ENCODE peak calls at places on chromosomes 7 and 10, in five cellular contexts. One of them, this sample, is unnamed.

GRCh38 chr10:122515022-122515424 is 45.5 kb upstream of the DMBT1 start:
- DNase-seq in activated CD8-positive, alpha-beta T cell treated with anti-CD3 and anti-CD28 coated beads, Interleukin-2, amount 10 ng/mL, durations not matched to agents 7 days and 5 days: no peak
- DNase-seq in cardiac muscle cell: no peak
- DNase-seq in stimulated activated CD8-positive, alpha-beta memory T cell treated with anti-CD3 and anti-CD28 coated beads, Interleukin-4, amount 100 ng/mL, for 48 hours: no peak
- DNase-seq in stimulated activated CD4-positive, alpha-beta T cell treated with anti-CD3 and anti-CD28 coated beads, Interleukin-2, amount 100 ng/mL, for 4 hours: no peak
- DNase-seq in this sample: no peak

GRCh38 chr10:76874151-76874550 is 763.5 kb downstream of the KCNMA1 start:
- DNase-seq in activated CD8-positive, alpha-beta T cell treated with anti-CD3 and anti-CD28 coated beads, Interleukin-2, amount 10 ng/mL, durations not matched to agents 7 days and 5 days: no peak
- DNase-seq in cardiac muscle cell: no peak
- DNase-seq in stimulated activated CD8-positive, alpha-beta memory T cell treated with anti-CD3 and anti-CD28 coated beads, Interleukin-4, amount 100 ng/mL, for 48 hours: no peak
- DNase-seq in stimulated activated CD4-positive, alpha-beta T cell treated with anti-CD3 and anti-CD28 coated beads, Interleukin-2, amount 100 ng/mL, for 4 hours: no peak
- DNase-seq in this sample: peak; percentile 70

GRCh38 chr10:88390041-88390440 is 193.1 kb downstream of the RNLS start:
- DNase-seq in activated CD8-positive, alpha-beta T cell treated with anti-CD3 and anti-CD28 coated beads, Interleukin-2, amount 10 ng/mL, durations not matched to agents 7 days and 5 days: no peak
- DNase-seq in cardiac muscle cell: no peak
- DNase-seq in stimulated activated CD8-positive, alpha-beta memory T cell treated with anti-CD3 and anti-CD28 coated beads, Interleukin-4, amount 100 ng/mL, for 48 hours: no peak
- DNase-seq in stimulated activated CD4-positive, alpha-beta T cell treated with anti-CD3 and anti-CD28 coated beads, Interleukin-2, amount 100 ng/mL, for 4 hours: no peak
- DNase-seq in this sample: no peak

GRCh38 chr10:7470371-7470770 is 59.5 kb upstream of the SFMBT2 start:
- DNase-seq in activated CD8-positive, alpha-beta T cell treated with anti-CD3 and anti-CD28 coated beads, Interleukin-2, amount 10 ng/mL, durations not matched to agents 7 days and 5 days: no peak
- DNase-seq in cardiac muscle cell: no peak
- DNase-seq in stimulated activated CD8-positive, alpha-beta memory T cell treated with anti-CD3 and anti-CD28 coated beads, Interleukin-4, amount 100 ng/mL, for 48 hours: no peak
- DNase-seq in stimulated activated CD4-positive, alpha-beta T cell treated with anti-CD3 and anti-CD28 coated beads, Interleukin-2, amount 100 ng/mL, for 4 hours: no peak
- DNase-seq in this sample: no peak

GRCh38 chr10:14466256-14466655 is 135.5 kb upstream of the FRMD4A start:
- DNase-seq in activated CD8-positive, alpha-beta T cell treated with anti-CD3 and anti-CD28 coated beads, Interleukin-2, amount 10 ng/mL, durations not matched to agents 7 days and 5 days: no peak
- DNase-seq in cardiac muscle cell: no peak
- DNase-seq in stimulated activated CD8-positive, alpha-beta memory T cell treated with anti-CD3 and anti-CD28 coated beads, Interleukin-4, amount 100 ng/mL, for 48 hours: no peak
- DNase-seq in stimulated activated CD4-positive, alpha-beta T cell treated with anti-CD3 and anti-CD28 coated beads, Interleukin-2, amount 100 ng/mL, for 4 hours: no peak
- DNase-seq in this sample: no peak

GRCh38 chr7:97064972-97065587 is 40.4 kb upstream of the DLX5 start:
- DNase-seq in activated CD8-positive, alpha-beta T cell treated with anti-CD3 and anti-CD28 coated beads, Interleukin-2, amount 10 ng/mL, durations not matched to agents 7 days and 5 days: peak; percentile 32
- DNase-seq in cardiac muscle cell: peak; percentile 69
- DNase-seq in stimulated activated CD8-positive, alpha-beta memory T cell treated with anti-CD3 and anti-CD28 coated beads, Interleukin-4, amount 100 ng/mL, for 48 hours: no peak
- DNase-seq in stimulated activated CD4-positive, alpha-beta T cell treated with anti-CD3 and anti-CD28 coated beads, Interleukin-2, amount 100 ng/mL, for 4 hours: no peak
- DNase-seq in this sample: no peak

GRCh38 chr10:48449501-48450232 is 143.2 kb downstream of the MAPK8 start:
- DNase-seq in activated CD8-positive, alpha-beta T cell treated with anti-CD3 and anti-CD28 coated beads, Interleukin-2, amount 10 ng/mL, durations not matched to agents 7 days and 5 days: no peak
- DNase-seq in cardiac muscle cell: no peak
- DNase-seq in stimulated activated CD8-positive, alpha-beta memory T cell treated with anti-CD3 and anti-CD28 coated beads, Interleukin-4, amount 100 ng/mL, for 48 hours: no peak
- DNase-seq in stimulated activated CD4-positive, alpha-beta T cell treated with anti-CD3 and anti-CD28 coated beads, Interleukin-2, amount 100 ng/mL, for 4 hours: no peak
- DNase-seq in this sample: no peak

GRCh38 chr10:88070080-88070880 is 206.9 kb downstream of the PTEN start:
- DNase-seq in activated CD8-positive, alpha-beta T cell treated with anti-CD3 and anti-CD28 coated beads, Interleukin-2, amount 10 ng/mL, durations not matched to agents 7 days and 5 days: no peak
- DNase-seq in cardiac muscle cell: no peak
- DNase-seq in stimulated activated CD8-positive, alpha-beta memory T cell treated with anti-CD3 and anti-CD28 coated beads, Interleukin-4, amount 100 ng/mL, for 48 hours: no peak
- DNase-seq in stimulated activated CD4-positive, alpha-beta T cell treated with anti-CD3 and anti-CD28 coated beads, Interleukin-2, amount 100 ng/mL, for 4 hours: no peak
- DNase-seq in this sample: no peak

GRCh38 chr7:106456339-106456738 is 171.6 kb upstream of the NAMPT start:
- DNase-seq in activated CD8-positive, alpha-beta T cell treated with anti-CD3 and anti-CD28 coated beads, Interleukin-2, amount 10 ng/mL, durations not matched to agents 7 days and 5 days: no peak
- DNase-seq in cardiac muscle cell: no peak
- DNase-seq in stimulated activated CD8-positive, alpha-beta memory T cell treated with anti-CD3 and anti-CD28 coated beads, Interleukin-4, amount 100 ng/mL, for 48 hours: no peak
- DNase-seq in stimulated activated CD4-positive, alpha-beta T cell treated with anti-CD3 and anti-CD28 coated beads, Interleukin-2, amount 100 ng/mL, for 4 hours: no peak
- DNase-seq in this sample: no peak

GRCh38 chr10:129465796-129466702 is 992 bp upstream of the MGMT start:
- DNase-seq in activated CD8-positive, alpha-beta T cell treated with anti-CD3 and anti-CD28 coated beads, Interleukin-2, amount 10 ng/mL, durations not matched to agents 7 days and 5 days: no peak
- DNase-seq in cardiac muscle cell: no peak
- DNase-seq in stimulated activated CD8-positive, alpha-beta memory T cell treated with anti-CD3 and anti-CD28 coated beads, Interleukin-4, amount 100 ng/mL, for 48 hours: peak; percentile 26
- DNase-seq in stimulated activated CD4-positive, alpha-beta T cell treated with anti-CD3 and anti-CD28 coated beads, Interleukin-2, amount 100 ng/mL, for 4 hours: no peak
- DNase-seq in this sample: no peak

GRCh38 chr10:84348431-84348830 is 20.0 kb downstream of the CCSER2 start:
- DNase-seq in activated CD8-positive, alpha-beta T cell treated with anti-CD3 and anti-CD28 coated beads, Interleukin-2, amount 10 ng/mL, durations not matched to agents 7 days and 5 days: no peak
- DNase-seq in cardiac muscle cell: no peak
- DNase-seq in stimulated activated CD8-positive, alpha-beta memory T cell treated with anti-CD3 and anti-CD28 coated beads, Interleukin-4, amount 100 ng/mL, for 48 hours: no peak
- DNase-seq in stimulated activated CD4-positive, alpha-beta T cell treated with anti-CD3 and anti-CD28 coated beads, Interleukin-2, amount 100 ng/mL, for 4 hours: no peak
- DNase-seq in this sample: no peak

GRCh38 chr10:20142311-20142710 is 326.1 kb downstream of the PLXDC2 start:
- DNase-seq in activated CD8-positive, alpha-beta T cell treated with anti-CD3 and anti-CD28 coated beads, Interleukin-2, amount 10 ng/mL, durations not matched to agents 7 days and 5 days: no peak
- DNase-seq in cardiac muscle cell: no peak
- DNase-seq in stimulated activated CD8-positive, alpha-beta memory T cell treated with anti-CD3 and anti-CD28 coated beads, Interleukin-4, amount 100 ng/mL, for 48 hours: no peak
- DNase-seq in stimulated activated CD4-positive, alpha-beta T cell treated with anti-CD3 and anti-CD28 coated beads, Interleukin-2, amount 100 ng/mL, for 4 hours: no peak
- DNase-seq in this sample: no peak

GRCh38 chr7:4798706-4799235 is 23.3 kb downstream of the AP5Z1 start:
- DNase-seq in activated CD8-positive, alpha-beta T cell treated with anti-CD3 and anti-CD28 coated beads, Interleukin-2, amount 10 ng/mL, durations not matched to agents 7 days and 5 days: no peak
- DNase-seq in cardiac muscle cell: no peak
- DNase-seq in stimulated activated CD8-positive, alpha-beta memory T cell treated with anti-CD3 and anti-CD28 coated beads, Interleukin-4, amount 100 ng/mL, for 48 hours: no peak
- DNase-seq in stimulated activated CD4-positive, alpha-beta T cell treated with anti-CD3 and anti-CD28 coated beads, Interleukin-2, amount 100 ng/mL, for 4 hours: no peak
- DNase-seq in this sample: no peak

GRCh38 chr10:18880530-18880929 is 168.1 kb upstream of the MALRD1 start:
- DNase-seq in activated CD8-positive, alpha-beta T cell treated with anti-CD3 and anti-CD28 coated beads, Interleukin-2, amount 10 ng/mL, durations not matched to agents 7 days and 5 days: no peak
- DNase-seq in cardiac muscle cell: no peak
- DNase-seq in stimulated activated CD8-positive, alpha-beta memory T cell treated with anti-CD3 and anti-CD28 coated beads, Interleukin-4, amount 100 ng/mL, for 48 hours: no peak
- DNase-seq in stimulated activated CD4-positive, alpha-beta T cell treated with anti-CD3 and anti-CD28 coated beads, Interleukin-2, amount 100 ng/mL, for 4 hours: no peak
- DNase-seq in this sample: no peak

GRCh38 chr7:80869821-80870751 is 48.8 kb downstream of the SEMA3C start:
- DNase-seq in activated CD8-positive, alpha-beta T cell treated with anti-CD3 and anti-CD28 coated beads, Interleukin-2, amount 10 ng/mL, durations not matched to agents 7 days and 5 days: no peak
- DNase-seq in cardiac muscle cell: no peak
- DNase-seq in stimulated activated CD8-positive, alpha-beta memory T cell treated with anti-CD3 and anti-CD28 coated beads, Interleukin-4, amount 100 ng/mL, for 48 hours: no peak
- DNase-seq in stimulated activated CD4-positive, alpha-beta T cell treated with anti-CD3 and anti-CD28 coated beads, Interleukin-2, amount 100 ng/mL, for 4 hours: no peak
- DNase-seq in this sample: no peak

GRCh38 chr10:125012851-125013528 is 71.1 kb downstream of the ZRANB1 start:
- DNase-seq in activated CD8-positive, alpha-beta T cell treated with anti-CD3 and anti-CD28 coated beads, Interleukin-2, amount 10 ng/mL, durations not matched to agents 7 days and 5 days: no peak
- DNase-seq in cardiac muscle cell: no peak
- DNase-seq in stimulated activated CD8-positive, alpha-beta memory T cell treated with anti-CD3 and anti-CD28 coated beads, Interleukin-4, amount 100 ng/mL, for 48 hours: no peak
- DNase-seq in stimulated activated CD4-positive, alpha-beta T cell treated with anti-CD3 and anti-CD28 coated beads, Interleukin-2, amount 100 ng/mL, for 4 hours: no peak
- DNase-seq in this sample: no peak

GRCh38 chr7:150444674-150445365 is 5.6 kb upstream of the GIMAP8 start:
- DNase-seq in activated CD8-positive, alpha-beta T cell treated with anti-CD3 and anti-CD28 coated beads, Interleukin-2, amount 10 ng/mL, durations not matched to agents 7 days and 5 days: peak; percentile 18
- DNase-seq in cardiac muscle cell: no peak
- DNase-seq in stimulated activated CD8-positive, alpha-beta memory T cell treated with anti-CD3 and anti-CD28 coated beads, Interleukin-4, amount 100 ng/mL, for 48 hours: no peak
- DNase-seq in stimulated activated CD4-positive, alpha-beta T cell treated with anti-CD3 and anti-CD28 coated beads, Interleukin-2, amount 100 ng/mL, for 4 hours: no peak
- DNase-seq in this sample: no peak

GRCh38 chr7:24883632-24884013 is 96.4 kb downstream of the OSBPL3 start:
- DNase-seq in activated CD8-positive, alpha-beta T cell treated with anti-CD3 and anti-CD28 coated beads, Interleukin-2, amount 10 ng/mL, durations not matched to agents 7 days and 5 days: no peak
- DNase-seq in cardiac muscle cell: no peak
- DNase-seq in stimulated activated CD8-positive, alpha-beta memory T cell treated with anti-CD3 and anti-CD28 coated beads, Interleukin-4, amount 100 ng/mL, for 48 hours: no peak
- DNase-seq in stimulated activated CD4-positive, alpha-beta T cell treated with anti-CD3 and anti-CD28 coated beads, Interleukin-2, amount 100 ng/mL, for 4 hours: no peak
- DNase-seq in this sample: no peak

GRCh38 chr10:21399392-21400015 is 126.0 kb downstream of the SKIDA1 start:
- DNase-seq in activated CD8-positive, alpha-beta T cell treated with anti-CD3 and anti-CD28 coated beads, Interleukin-2, amount 10 ng/mL, durations not matched to agents 7 days and 5 days: no peak
- DNase-seq in cardiac muscle cell: peak; percentile 77
- DNase-seq in stimulated activated CD8-positive, alpha-beta memory T cell treated with anti-CD3 and anti-CD28 coated beads, Interleukin-4, amount 100 ng/mL, for 48 hours: no peak
- DNase-seq in stimulated activated CD4-positive, alpha-beta T cell treated with anti-CD3 and anti-CD28 coated beads, Interleukin-2, amount 100 ng/mL, for 4 hours: no peak
- DNase-seq in this sample: no peak